ENCODE peak calls at places on chromosomes 2 and 18, in six cellular contexts. Y, J, H, W, V and O are unnamed samples. For H3K9me3, the result is how much of the 10 kb centered on the place peaks cover.

GRCh38 chr2:68432696-68433658 is 34.1 kb downstream of the FBXO48 start:
- DNase-seq in Y (no peak), J (no peak), H (no peak), W (no peak), V (no peak), O (no peak)

GRCh38 chr2:12577086-12577485 is 139.7 kb upstream of the TRIB2 start:
- DNase-seq in Y (no peak), J (no peak), H (no peak), W (no peak), V (no peak), O (no peak)

GRCh38 chr2:101435011-101435862 is 39.7 kb downstream of the RFX8 start:
- DNase-seq in Y (no peak), J (no peak), H (peak), W (no peak), V (peak), O (no peak)

GRCh38 chr2:187964742-187965141 is 326.9 kb upstream of the GULP1 start:
- DNase-seq in Y (no peak), J (no peak), H (peak), W (no peak), V (no peak), O (no peak)

GRCh38 chr2:96962567-96963203 is 23.7 kb downstream of the FAM178B start:
- DNase-seq in Y (no peak), J (no peak), H (no peak), W (no peak), V (no peak), O (no peak)

GRCh38 chr2:118974103-118974911 is 32.3 kb downstream of the MARCO start:
- DNase-seq in Y (no peak), J (peak), H (peak), W (no peak), V (peak), O (no peak)

GRCh38 chr2:32248299-32248698 is 16.4 kb downstream of the NLRC4 start:
- DNase-seq in Y (no peak), J (no peak), H (no peak), W (no peak), V (peak), O (no peak)

GRCh38 chr2:150591901-150592300 is 104.4 kb upstream of the RND3 start:
- DNase-seq in Y (no peak), J (no peak), H (peak), W (no peak), V (no peak), O (no peak)

GRCh38 chr18:23918395-23919032 is 96.0 kb upstream of the TTC39C start:
- DNase-seq in Y (peak), J (peak), H (peak), W (peak), V (peak), O (no peak)

GRCh38 chr2:44290271-44290670 is 15.0 kb downstream of the SLC3A1 start:
- DNase-seq in Y (no peak), J (no peak), H (peak), W (no peak), V (no peak), O (no peak)
- H3K9me3 ChIP-seq in Y (under half), J (under half), H (under half), W (under half), V (under half), O (under half)

GRCh38 chr2:167292430-167293171 is 404.3 kb downstream of the XIRP2 start:
- DNase-seq in Y (peak), J (peak), H (peak), W (peak), V (peak), O (peak)

GRCh38 chr2:167294775-167295140 is 406.5 kb downstream of the XIRP2 start:
- DNase-seq in Y (no peak), J (no peak), H (no peak), W (no peak), V (no peak), O (no peak)

GRCh38 chr2:167289651-167290410 is 401.6 kb downstream of the XIRP2 start:
- DNase-seq in Y (no peak), J (no peak), H (peak), W (no peak), V (no peak), O (no peak)

GRCh38 chr2:167294031-167294774 is 405.9 kb downstream of the XIRP2 start:
- DNase-seq in Y (no peak), J (peak), H (peak), W (no peak), V (peak), O (no peak)

DNA sequence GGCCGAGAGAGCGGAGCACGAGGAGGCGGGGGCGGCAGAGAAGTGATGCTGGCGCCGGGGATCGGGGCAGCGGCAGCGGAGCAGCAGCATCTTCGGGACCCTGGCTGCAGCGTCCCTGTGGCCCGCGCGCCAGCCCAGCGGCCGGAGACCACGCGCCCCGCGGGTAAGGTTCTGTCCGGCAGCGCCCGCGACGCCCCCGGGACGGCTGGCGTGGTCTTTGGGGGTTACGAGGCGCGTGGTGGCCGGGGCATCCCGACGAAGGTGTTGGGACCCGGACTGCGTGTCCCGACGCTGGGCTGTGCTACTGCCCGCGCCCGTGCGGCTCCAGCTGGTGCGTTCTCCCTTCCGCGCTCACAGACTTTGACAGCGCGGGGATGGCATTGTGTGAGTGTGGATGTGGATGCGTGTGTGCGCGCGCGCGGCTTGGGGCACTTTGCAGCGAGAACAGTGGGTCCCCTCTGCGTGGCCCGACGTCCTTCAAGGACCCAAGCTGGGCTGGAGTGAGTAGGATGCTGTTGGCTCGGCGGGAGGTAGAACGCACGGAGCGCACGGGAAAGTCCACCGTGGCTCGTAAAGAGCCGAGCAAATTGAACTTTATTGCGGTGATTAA is 405.0 kb downstream of the XIRP2 start:
- DNase-seq in Y (no peak), J (peak), H (peak), W (no peak), V (peak), O (no peak)
- H3K4me3 ChIP-seq in Y (peak), J (peak), H (peak), W (peak), V (peak), O (peak)

GRCh38 chr2:173090973-173091660 is 15.5 kb downstream of the MAP3K20 start:
- DNase-seq in Y (peak), J (peak), H (no peak), W (peak), V (no peak), O (no peak)
- TF ChIP-seq CTCF in Y (peak), J (peak), H (peak), W (peak), V (no peak), O (peak)

GRCh38 chr2:5022056-5022455 is 670.1 kb upstream of the SOX11 start:
- DNase-seq in Y (no peak), J (no peak), H (no peak), W (no peak), V (no peak), O (no peak)
- H3K9me3 ChIP-seq in Y (under half), J (under half), H (under half), W (under half), V (under half), O (under half)

GRCh38 chr2:74908763-74909444 is 49.5 kb upstream of the POLE4 start:
- DNase-seq in Y (no peak), J (no peak), H (peak), W (no peak), V (no peak), O (no peak)
- H3K4me3 ChIP-seq in Y (no peak), J (no peak), H (peak), W (no peak), V (no peak), O (no peak)

GRCh38 chr2:20650412-20650879 is 452 bp downstream of the HS1BP3 start:
- DNase-seq in Y (no peak), J (no peak), H (peak), W (no peak), V (peak), O (peak)
- TF ChIP-seq CTCF in Y (no peak), J (no peak), H (peak), W (no peak), V (no peak), O (no peak)

GRCh38 chr2:2840681-2841300 is 509.7 kb upstream of the MYT1L start:
- DNase-seq in Y (peak), J (no peak), H (no peak), W (no peak), V (no peak), O (no peak)
- H3K9me3 ChIP-seq in Y (under half), J (under half), H (under half), W (under half), V (under half), O (under half)